ENCODE peak calls at places on chromosomes 13 and 19, in ten cellular contexts. One of them, this sample, is unnamed.

GRCh38 chr19:16258440-16258903 is 60.8 kb downstream of the AP1M1 start:
- DNase-seq in NCI-H1105: no peak
- DNase-seq in NCI-H2081: no peak
- DNase-seq in GM04504: no peak
- DNase-seq in stimulated activated CD4-positive, alpha-beta T cell treated with anti-CD3 and anti-CD28 coated beads, Interleukin-4, amount 100 ng/mL, for 1 hour: no peak
- DNase-seq in fibroblast of pulmonary artery: peak
- DNase-seq in neural progenitor cell: no peak
- DNase-seq in neural crest cell: no peak
- DNase-seq in cardiac fibroblast: peak
- DNase-seq in hippocampal formation: no peak
- DNase-seq in this sample: no peak

GRCh38 chr19:57803265-57803593 is 11.5 kb downstream of the ZNF552 start:
- DNase-seq in NCI-H1105: no peak
- DNase-seq in NCI-H2081: no peak
- DNase-seq in GM04504: no peak
- DNase-seq in stimulated activated CD4-positive, alpha-beta T cell treated with anti-CD3 and anti-CD28 coated beads, Interleukin-4, amount 100 ng/mL, for 1 hour: no peak
- DNase-seq in fibroblast of pulmonary artery: no peak
- DNase-seq in neural progenitor cell: no peak
- DNase-seq in neural crest cell: no peak
- DNase-seq in cardiac fibroblast: no peak
- DNase-seq in hippocampal formation: no peak
- DNase-seq in this sample: no peak

GRCh38 chr19:18939922-18940775 is 868 bp downstream of the HOMER3 start:
- DNase-seq in NCI-H1105: no peak
- DNase-seq in NCI-H2081: no peak
- DNase-seq in GM04504: no peak
- DNase-seq in stimulated activated CD4-positive, alpha-beta T cell treated with anti-CD3 and anti-CD28 coated beads, Interleukin-4, amount 100 ng/mL, for 1 hour: no peak
- DNase-seq in fibroblast of pulmonary artery: peak
- DNase-seq in neural progenitor cell: peak
- DNase-seq in neural crest cell: peak
- DNase-seq in cardiac fibroblast: peak
- DNase-seq in hippocampal formation: no peak
- DNase-seq in this sample: peak

GRCh38 chr19:35122687-35123551 is 7.3 kb downstream of the FXYD3 start:
- DNase-seq in NCI-H1105: no peak
- DNase-seq in NCI-H2081: no peak
- DNase-seq in GM04504: no peak
- DNase-seq in stimulated activated CD4-positive, alpha-beta T cell treated with anti-CD3 and anti-CD28 coated beads, Interleukin-4, amount 100 ng/mL, for 1 hour: no peak
- DNase-seq in fibroblast of pulmonary artery: no peak
- DNase-seq in neural progenitor cell: peak
- DNase-seq in neural crest cell: no peak
- DNase-seq in cardiac fibroblast: no peak
- DNase-seq in hippocampal formation: no peak
- DNase-seq in this sample: no peak

GRCh38 chr19:19446655-19447437 is 41.4 kb downstream of the GATAD2A start:
- DNase-seq in NCI-H1105: no peak
- DNase-seq in NCI-H2081: no peak
- DNase-seq in GM04504: no peak
- DNase-seq in stimulated activated CD4-positive, alpha-beta T cell treated with anti-CD3 and anti-CD28 coated beads, Interleukin-4, amount 100 ng/mL, for 1 hour: no peak
- DNase-seq in fibroblast of pulmonary artery: no peak
- DNase-seq in neural progenitor cell: no peak
- DNase-seq in neural crest cell: no peak
- DNase-seq in cardiac fibroblast: no peak
- DNase-seq in hippocampal formation: no peak
- DNase-seq in this sample: no peak

GRCh38 chr19:51508059-51508733 is 6.6 kb upstream of the SIGLEC12 start:
- DNase-seq in NCI-H1105: no peak
- DNase-seq in NCI-H2081: no peak
- DNase-seq in GM04504: no peak
- DNase-seq in stimulated activated CD4-positive, alpha-beta T cell treated with anti-CD3 and anti-CD28 coated beads, Interleukin-4, amount 100 ng/mL, for 1 hour: no peak
- DNase-seq in fibroblast of pulmonary artery: no peak
- DNase-seq in neural progenitor cell: no peak
- DNase-seq in neural crest cell: no peak
- DNase-seq in cardiac fibroblast: no peak
- DNase-seq in hippocampal formation: no peak
- DNase-seq in this sample: no peak

GRCh38 chr13:79393564-79394249 is 12.3 kb downstream of the RBM26 start:
- DNase-seq in NCI-H1105: no peak
- DNase-seq in NCI-H2081: peak
- DNase-seq in GM04504: no peak
- DNase-seq in stimulated activated CD4-positive, alpha-beta T cell treated with anti-CD3 and anti-CD28 coated beads, Interleukin-4, amount 100 ng/mL, for 1 hour: no peak
- DNase-seq in fibroblast of pulmonary artery: no peak
- DNase-seq in neural progenitor cell: no peak
- DNase-seq in neural crest cell: no peak
- DNase-seq in cardiac fibroblast: no peak
- DNase-seq in hippocampal formation: no peak
- DNase-seq in this sample: no peak

GRCh38 chr19:41352609-41353465 is 885 bp downstream of the TGFB1 start:
- DNase-seq in NCI-H1105: no peak
- DNase-seq in NCI-H2081: no peak
- DNase-seq in GM04504: no peak
- DNase-seq in stimulated activated CD4-positive, alpha-beta T cell treated with anti-CD3 and anti-CD28 coated beads, Interleukin-4, amount 100 ng/mL, for 1 hour: peak
- DNase-seq in fibroblast of pulmonary artery: peak
- DNase-seq in neural progenitor cell: peak
- DNase-seq in neural crest cell: peak
- DNase-seq in cardiac fibroblast: peak
- DNase-seq in hippocampal formation: no peak
- DNase-seq in this sample: peak

GRCh38 chr19:2796659-2797266 is 11.5 kb downstream of the THOP1 start:
- DNase-seq in NCI-H1105: no peak
- DNase-seq in NCI-H2081: no peak
- DNase-seq in GM04504: no peak
- DNase-seq in stimulated activated CD4-positive, alpha-beta T cell treated with anti-CD3 and anti-CD28 coated beads, Interleukin-4, amount 100 ng/mL, for 1 hour: no peak
- DNase-seq in fibroblast of pulmonary artery: no peak
- DNase-seq in neural progenitor cell: no peak
- DNase-seq in neural crest cell: no peak
- DNase-seq in cardiac fibroblast: no peak
- DNase-seq in hippocampal formation: no peak
- DNase-seq in this sample: no peak

GRCh38 chr13:80011448-80012212 is 329.3 kb downstream of the SPRY2 start:
- DNase-seq in NCI-H1105: no peak
- DNase-seq in NCI-H2081: no peak
- DNase-seq in GM04504: no peak
- DNase-seq in stimulated activated CD4-positive, alpha-beta T cell treated with anti-CD3 and anti-CD28 coated beads, Interleukin-4, amount 100 ng/mL, for 1 hour: no peak
- DNase-seq in fibroblast of pulmonary artery: peak
- DNase-seq in neural progenitor cell: no peak
- DNase-seq in neural crest cell: no peak
- DNase-seq in cardiac fibroblast: no peak
- DNase-seq in hippocampal formation: peak
- DNase-seq in this sample: no peak

GRCh38 chr13:40981949-40982348 is 37.2 kb downstream of the ELF1 start:
- DNase-seq in NCI-H1105: no peak
- DNase-seq in NCI-H2081: no peak
- DNase-seq in GM04504: no peak
- DNase-seq in stimulated activated CD4-positive, alpha-beta T cell treated with anti-CD3 and anti-CD28 coated beads, Interleukin-4, amount 100 ng/mL, for 1 hour: no peak
- DNase-seq in fibroblast of pulmonary artery: no peak
- DNase-seq in neural progenitor cell: no peak
- DNase-seq in neural crest cell: no peak
- DNase-seq in cardiac fibroblast: peak
- DNase-seq in hippocampal formation: no peak
- DNase-seq in this sample: no peak

GRCh38 chr19:23913931-23914330 is 755 bp upstream of the ZNF726 start:
- DNase-seq in NCI-H1105: no peak
- DNase-seq in NCI-H2081: no peak
- DNase-seq in GM04504: no peak
- DNase-seq in stimulated activated CD4-positive, alpha-beta T cell treated with anti-CD3 and anti-CD28 coated beads, Interleukin-4, amount 100 ng/mL, for 1 hour: no peak
- DNase-seq in fibroblast of pulmonary artery: no peak
- DNase-seq in neural progenitor cell: no peak
- DNase-seq in neural crest cell: no peak
- DNase-seq in cardiac fibroblast: no peak
- DNase-seq in hippocampal formation: no peak
- DNase-seq in this sample: no peak